ENCODE peak calls at places on chromosomes 2 and 18, in eight cellular contexts. T is fibroblast of lung, K is small intestine, U is nucleus accumbens, W is A549, C is posterior cingulate gyrus, D is NCI-H2081, B is H4. L is an unnamed sample.
A peak's percentile ranks its signal among the peaks of the same experiment; 100 is the strongest.

GRCh38 chr18:23277399-23277798 is 142.1 kb downstream of the CABLES1 start:
- DNase-seq in T (no peak), K (no peak), W (no peak), D (no peak), U (no peak), C (no peak), B (no peak), L (no peak)

GRCh38 chr2:37324786-37325624 is at the start of gene PRKD3:
- DNase-seq in W (peak; percentile 55), K (peak; percentile 65), B (peak; percentile 4), U (no peak), T (peak; percentile 42), D (peak; percentile 69), C (no peak), L (peak; percentile 93)

GRCh38 chr2:234410526-234410925 is 86.4 kb downstream of the ARL4C start:
- DNase-seq in T (no peak), K (no peak), W (no peak), B (no peak), U (no peak), C (no peak), D (no peak), L (no peak)

GRCh38 chr2:240572141-240573031 is 4.1 kb downstream of the RNPEPL1 start:
- DNase-seq in U (no peak), C (no peak), D (no peak), B (no peak), T (no peak), K (no peak), W (no peak), L (no peak)

GRCh38 chr2:11417946-11418585 is 47.9 kb downstream of the E2F6 start:
- DNase-seq in B (no peak), W (peak; percentile 47), U (no peak), T (no peak), C (no peak), D (no peak), K (peak; percentile 74), L (no peak)

GRCh38 chr18:64026350-64026749 is 56.5 kb downstream of the SERPINB8 start:
- DNase-seq in B (no peak), D (no peak), K (no peak), U (no peak), C (no peak), W (no peak), T (no peak), L (no peak)

GRCh38 chr2:39664898-39665591 is 672 bp upstream of the TMEM178A start:
- DNase-seq in W (no peak), B (no peak), U (no peak), D (no peak), T (no peak), C (no peak), K (no peak), L (no peak)

GRCh38 chr2:8543065-8543411 is 138.8 kb upstream of the ID2 start:
- DNase-seq in C (no peak), T (no peak), D (no peak), K (no peak), W (no peak), U (no peak), B (no peak), L (no peak)

GRCh38 chr18:62450546-62451395 is 72.1 kb upstream of the ZCCHC2 start:
- DNase-seq in T (peak; percentile 81), D (peak; percentile 6), W (peak; percentile 74), C (no peak), B (peak; percentile 97), U (no peak), K (peak; percentile 89), L (peak; percentile 41)

GRCh38 chr2:212032032-212032431 is 506.6 kb downstream of the ERBB4 start:
- DNase-seq in B (peak; percentile 84), C (no peak), K (no peak), T (peak; percentile 91), U (no peak), W (no peak), D (no peak), L (no peak)

GRCh38 chr2:147416099-147416498 is 428.7 kb upstream of the ACVR2A start:
- DNase-seq in W (no peak), C (no peak), U (no peak), B (no peak), D (no peak), T (peak; percentile 51), K (peak; percentile 86), L (no peak)

GRCh38 chr2:28644760-28645159 is 106.9 kb upstream of the PPP1CB start:
- DNase-seq in K (no peak), W (no peak), T (peak; percentile 65), B (peak; percentile 64), U (no peak), C (no peak), D (no peak), L (no peak)

GRCh38 chr2:44016282-44016681 is 20.5 kb upstream of the LRPPRC start:
- DNase-seq in W (no peak), K (peak; percentile 14), B (peak; percentile 42), T (peak; percentile 47), U (no peak), D (no peak), C (no peak), L (no peak)

GRCh38 chr2:39584283-39584972 is 81.3 kb upstream of the TMEM178A start:
- DNase-seq in W (no peak), K (no peak), U (no peak), C (no peak), D (no peak), T (peak; percentile 87), B (no peak), L (no peak)

GRCh38 chr2:85852979-85853498 is 35.8 kb downstream of the ST3GAL5 start:
- DNase-seq in W (no peak), U (no peak), C (no peak), K (peak; percentile 56), T (no peak), B (no peak), D (no peak), L (no peak)

GRCh38 chr2:128585706-128586105 is 267.0 kb upstream of the HS6ST1 start:
- DNase-seq in C (no peak), T (peak; percentile 86), W (no peak), K (peak; percentile 49), D (no peak), B (no peak), U (no peak), L (no peak)

GRCh38 chr2:132438650-132439030 is 22.0 kb downstream of the GPR39 start:
- DNase-seq in D (no peak), C (no peak), W (peak; percentile 82), U (no peak), B (peak; percentile 79), K (no peak), T (peak; percentile 89), L (no peak)

GRCh38 chr2:44955593-44956449 is 14.3 kb downstream of the SIX3 start:
- DNase-seq in U (peak; percentile 74), T (no peak), K (peak; percentile 52), W (peak; percentile 79), D (peak; percentile 76), C (peak; percentile 85), B (peak; percentile 46), L (peak; percentile 92)

GRCh38 chr2:3738454-3738853 is 35.1 kb downstream of the DCDC2C start:
- DNase-seq in C (no peak), U (no peak), W (peak; percentile 75), B (peak; percentile 26), T (no peak), D (peak; percentile 51), K (no peak), L (peak; percentile 49)

GRCh38 chr2:128613876-128614275 is 295.2 kb upstream of the HS6ST1 start:
- DNase-seq in U (no peak), T (no peak), B (no peak), W (no peak), K (no peak), D (no peak), C (no peak), L (no peak)

GRCh38 chr2:43285987-43286386 is 59.6 kb upstream of the ZFP36L2 start:
- DNase-seq in C (no peak), K (no peak), D (no peak), W (no peak), T (no peak), U (no peak), B (no peak), L (no peak)

GRCh38 chr2:221123396-221123795 is 448.7 kb downstream of the EPHA4 start:
- DNase-seq in C (no peak), B (no peak), K (no peak), U (no peak), T (no peak), D (no peak), W (no peak), L (no peak)

GRCh38 chr2:73103018-73103542 is 9.7 kb downstream of the RAB11FIP5 start:
- DNase-seq in U (no peak), K (no peak), C (no peak), D (no peak), W (no peak), B (no peak), T (no peak), L (no peak)